ENCODE peak calls at places on chromosome 11, in six cellular contexts. Y is right lobe of liver, X is tibial nerve, W is MM.1S, B is heart left ventricle, I is PC-3. M is an unnamed sample.

GRCh38 chr11:113730887-113731726 is 25.0 kb upstream of the TMPRSS5 start:
- DNase-seq in Y (no peak), W (no peak), B (no peak), I (peak), X (no peak), M (peak)

GRCh38 chr11:19512621-19513020 is 200.0 kb upstream of the NAV2 start:
- DNase-seq in Y (no peak), X (no peak), B (no peak), I (no peak), W (no peak), M (no peak)

GRCh38 chr11:2685566-2686359 is 14.0 kb downstream of the KCNQ1OT1 start:
- DNase-seq in X (no peak), I (no peak), W (no peak), B (no peak), Y (no peak), M (no peak)

GRCh38 chr11:62923634-62924411 is 2.7 kb upstream of the CHRM1 start:
- DNase-seq in X (no peak), I (no peak), Y (no peak), B (no peak), W (peak), M (peak)

GRCh38 chr11:62573006-62573591 is 592 bp downstream of the EEF1G start:
- DNase-seq in X (no peak), B (no peak), Y (peak), I (no peak), W (no peak), M (no peak)

GRCh38 chr11:86888164-86888977 is 66.8 kb downstream of the FZD4 start:
- DNase-seq in I (no peak), X (no peak), W (no peak), Y (no peak), B (no peak), M (no peak)

GRCh38 chr11:36464720-36465119 is 45.4 kb downstream of the TRAF6 start:
- DNase-seq in X (no peak), W (no peak), Y (no peak), B (no peak), I (no peak), M (no peak)

GRCh38 chr11:102560555-102561011 is 30.0 kb upstream of the MMP7 start:
- DNase-seq in W (peak), X (no peak), Y (no peak), I (peak), B (no peak), M (no peak)

GRCh38 chr11:61645179-61645868 is 34.9 kb upstream of the DAGLA start:
- DNase-seq in Y (no peak), W (no peak), I (no peak), X (no peak), B (no peak), M (no peak)

GRCh38 chr11:14519692-14520085 is 497 bp downstream of the PSMA1 start:
- DNase-seq in B (no peak), Y (no peak), W (no peak), X (no peak), I (peak), M (no peak)

GRCh38 chr11:69383946-69384547 is 90.1 kb downstream of the MYEOV start:
- DNase-seq in B (no peak), X (peak), Y (no peak), I (no peak), W (no peak), M (no peak)

GRCh38 chr11:104918113-104918824 is 20.0 kb upstream of the CASP12 start:
- DNase-seq in X (no peak), I (peak), Y (no peak), B (no peak), W (peak), M (no peak)

GRCh38 chr11:12798609-12799011 is 124.4 kb downstream of the TEAD1 start:
- DNase-seq in Y (no peak), B (no peak), W (no peak), I (no peak), X (no peak), M (no peak)

GRCh38 chr11:132310390-132311375 is 940.3 kb downstream of the NTM start:
- DNase-seq in B (no peak), Y (no peak), W (no peak), X (no peak), I (no peak), M (no peak)

GRCh38 chr11:75342966-75343870 is 8.2 kb downstream of the ARRB1 start:
- DNase-seq in B (no peak), X (no peak), Y (peak), W (no peak), I (peak), M (no peak)

GRCh38 chr11:65384301-65384889 is 1.9 kb upstream of the SLC25A45 start:
- DNase-seq in B (no peak), X (no peak), W (no peak), Y (no peak), I (peak), M (no peak)

GRCh38 chr11:69292221-69292648 is 1.7 kb upstream of the MYEOV start:
- DNase-seq in I (peak), B (peak), X (no peak), Y (no peak), W (peak), M (no peak)

GRCh38 chr11:95138448-95138847 is 48.8 kb downstream of the ENDOD1 start:
- DNase-seq in X (no peak), B (no peak), W (peak), I (peak), Y (no peak), M (no peak)
- TF ChIP-seq CTCF in X (peak), B (no peak), W (peak), I (no peak), Y (no peak), M (peak)

DNA sequence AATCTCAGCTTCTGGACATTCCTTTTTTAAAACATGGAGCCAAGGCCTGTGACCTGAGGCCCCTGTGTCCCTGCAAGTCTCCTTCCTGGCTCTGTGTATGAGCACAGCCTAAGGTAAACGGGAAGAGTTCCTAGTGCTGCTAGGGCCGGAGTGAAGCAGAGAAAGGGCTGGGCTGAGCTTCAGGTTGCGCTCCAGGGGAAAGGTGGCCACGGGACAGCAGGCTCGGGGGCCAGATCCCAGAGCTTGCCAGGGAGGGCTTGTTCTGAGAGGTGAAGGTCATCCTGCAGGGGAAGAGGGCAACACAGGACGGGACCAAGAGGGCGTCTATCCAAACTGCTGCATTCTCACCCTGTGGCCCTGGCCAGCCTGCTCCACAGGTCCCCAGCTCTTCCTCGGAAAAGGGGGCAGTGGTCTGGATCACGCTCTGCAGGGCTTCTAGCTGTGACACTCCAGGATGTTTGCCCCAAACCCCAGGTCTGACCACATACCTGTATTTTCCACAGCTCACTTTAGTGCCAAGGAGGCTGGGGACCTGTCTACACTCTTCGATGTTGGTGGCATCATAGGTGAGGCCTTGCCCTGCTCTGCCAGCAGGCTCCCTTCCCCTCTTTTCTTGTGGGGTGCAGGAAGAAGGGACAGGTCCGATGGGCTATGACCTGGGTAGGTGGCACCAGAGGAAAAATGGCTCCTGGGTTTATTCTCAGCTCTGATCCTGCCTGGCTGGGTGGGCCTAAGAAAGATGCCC is 20.4 kb downstream of the SLC37A2 start:
- DNase-seq in I (no peak), Y (no peak), X (no peak), W (no peak), B (no peak), M (no peak)
- H3K27ac ChIP-seq in I (peak), Y (no peak), X (no peak), W (no peak), B (no peak), M (no peak)

DNA sequence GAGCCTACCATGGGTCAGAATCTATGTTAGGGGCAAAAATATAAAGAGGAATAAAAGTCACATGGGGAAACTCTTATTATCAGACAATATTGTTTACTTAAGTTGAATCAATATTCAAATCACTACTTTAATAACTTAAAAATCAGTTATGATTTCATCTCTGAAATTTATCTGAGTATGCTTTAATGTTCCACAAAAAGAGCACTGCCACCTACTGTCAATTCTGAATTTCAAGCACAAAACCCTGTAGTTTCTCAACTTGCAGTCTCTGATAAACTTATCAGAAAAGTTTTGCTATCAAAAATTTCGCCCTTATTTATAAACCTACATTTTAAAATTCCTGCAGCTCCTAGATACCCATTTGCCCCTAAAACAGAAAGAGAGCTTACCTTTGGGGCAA is 47.3 kb downstream of the RDX start:
- DNase-seq in X (no peak), Y (no peak), I (peak), B (no peak), W (no peak), M (no peak)
- TF ChIP-seq CTCF in X (no peak), Y (no peak), I (peak), B (peak), W (no peak), M (peak)

GRCh38 chr11:10324474-10324873 is 19.6 kb downstream of the ADM start:
- DNase-seq in B (no peak), Y (no peak), X (no peak), W (no peak), I (no peak), M (no peak)

GRCh38 chr11:10327254-10327653 is 22.4 kb downstream of the ADM start:
- DNase-seq in Y (no peak), B (no peak), I (peak), X (no peak), W (no peak), M (no peak)

GRCh38 chr11:10323793-10324170 is 18.9 kb downstream of the ADM start:
- DNase-seq in W (no peak), B (no peak), X (no peak), I (peak), Y (no peak), M (no peak)

GRCh38 chr11:10326080-10326964 is 21.4 kb downstream of the ADM start:
- DNase-seq in X (no peak), Y (peak), I (peak), B (no peak), W (no peak), M (no peak)

GRCh38 chr11:10325398-10326079 is 20.7 kb downstream of the ADM start:
- DNase-seq in B (no peak), X (no peak), I (peak), W (no peak), Y (no peak), M (no peak)
- H3K27ac ChIP-seq in B (no peak), X (peak), I (peak), W (no peak), Y (peak), M (no peak)

GRCh38 chr11:6755953-6756347 is 15.8 kb downstream of the OR2AG2 start:
- DNase-seq in X (no peak), Y (no peak), I (no peak), W (no peak), B (no peak), M (no peak)

GRCh38 chr11:6755303-6755952 is 16.3 kb downstream of the OR2AG2 start:
- DNase-seq in W (peak), X (no peak), B (no peak), I (peak), Y (no peak), M (no peak)

GRCh38 chr11:6757373-6757967 is 14.3 kb downstream of the OR2AG2 start:
- DNase-seq in B (no peak), I (peak), Y (peak), W (peak), X (no peak), M (peak)
- TF ChIP-seq CTCF in B (peak), I (peak), Y (peak), W (peak), X (peak), M (peak)

DNA sequence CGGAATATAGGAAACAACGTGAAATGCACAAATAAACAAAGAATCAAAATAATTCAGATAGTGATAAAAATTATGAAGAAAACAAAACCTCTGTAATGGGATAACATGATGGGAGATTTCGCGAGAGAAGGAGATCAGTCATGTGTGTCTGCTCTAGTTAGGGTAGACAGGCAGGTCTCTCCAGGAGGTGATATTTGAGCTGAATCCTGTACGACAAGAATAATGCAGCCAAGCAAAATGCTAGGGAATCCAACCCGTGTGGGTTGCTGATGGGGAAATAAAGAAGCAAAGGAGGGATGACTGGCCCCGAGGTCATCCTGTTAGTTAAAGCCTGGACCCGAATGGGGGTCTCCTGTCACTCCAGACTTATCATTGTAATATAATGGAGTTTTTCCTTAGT is 16.0 kb downstream of the MAML2 start:
- DNase-seq in X (no peak), Y (no peak), I (no peak), W (no peak), B (no peak), M (no peak)
- H3K27ac ChIP-seq in X (no peak), Y (no peak), I (no peak), W (no peak), B (no peak), M (no peak)

GRCh38 chr11:94417386-94417987 is 16.3 kb upstream of the GPR83 start:
- DNase-seq in Y (no peak), X (no peak), W (peak), B (no peak), I (peak), M (no peak)

GRCh38 chr11:94424011-94424410 is 22.8 kb upstream of the GPR83 start:
- DNase-seq in Y (no peak), I (no peak), X (no peak), B (no peak), W (no peak), M (no peak)

GRCh38 chr11:94418123-94418770 is 17.0 kb upstream of the GPR83 start:
- DNase-seq in B (no peak), I (no peak), Y (no peak), W (no peak), X (no peak), M (no peak)

GRCh38 chr11:94424662-94425061 is 23.4 kb upstream of the GPR83 start:
- DNase-seq in I (peak), W (no peak), X (no peak), B (no peak), Y (no peak), M (no peak)

DNA sequence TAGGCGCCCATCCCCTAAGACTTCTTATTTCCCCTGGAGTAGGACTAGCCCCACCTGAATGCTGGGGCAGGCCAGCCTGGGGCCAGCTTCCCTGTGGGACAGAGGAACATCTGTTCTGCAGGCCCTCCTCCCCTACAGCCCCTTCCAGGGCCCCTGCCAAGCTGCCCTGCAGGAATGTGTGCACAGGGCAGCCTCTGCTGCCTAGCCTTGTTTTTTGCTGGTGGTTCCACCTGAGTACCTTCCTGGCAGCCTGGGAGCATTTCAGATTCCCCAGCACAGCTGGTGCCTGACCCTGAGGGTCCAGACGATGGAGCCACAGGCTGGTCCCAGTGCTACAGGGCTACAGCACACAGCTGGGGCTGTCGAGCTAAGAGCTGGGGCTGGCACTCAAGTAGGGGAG is 22.2 kb upstream of the GPR83 start:
- DNase-seq in Y (no peak), W (no peak), B (no peak), I (no peak), X (no peak), M (no peak)
- TF ChIP-seq CTCF in Y (no peak), W (no peak), B (no peak), I (no peak), X (no peak), M (no peak)

GRCh38 chr11:80136991-80137390 is 696.2 kb upstream of the TENM4 start:
- DNase-seq in Y (no peak), W (no peak), B (no peak), I (no peak), X (no peak), M (no peak)
- H3K27ac ChIP-seq in Y (no peak), W (no peak), B (no peak), I (no peak), X (no peak), M (no peak)

M was measured in dorsolateral prefrontal cortex.